ENCODE peak calls at places on chromosome 12, in six cellular contexts. One of them, this sample, is unnamed.

GRCh38 chr12:101231626-101232025 is 21.6 kb upstream of the SLC5A8 start:
- DNase-seq in iPS DF 6.9: no peak
- DNase-seq in GM23248: no peak
- DNase-seq in prostate gland: no peak
- DNase-seq in cardiac muscle cell: no peak
- DNase-seq in GM23338: no peak
- DNase-seq in this sample: no peak

GRCh38 chr12:27260746-27261145 is 16.7 kb downstream of the STK38L start:
- DNase-seq in GM23338: no peak
- DNase-seq in iPS DF 6.9: no peak
- DNase-seq in cardiac muscle cell: no peak
- DNase-seq in GM23248: peak
- DNase-seq in prostate gland: no peak
- DNase-seq in this sample: no peak

GRCh38 chr12:47458273-47458672 is 247.6 kb downstream of the RPAP3 start:
- DNase-seq in prostate gland: no peak
- DNase-seq in GM23248: no peak
- DNase-seq in cardiac muscle cell: no peak
- DNase-seq in GM23338: no peak
- DNase-seq in iPS DF 6.9: no peak
- DNase-seq in this sample: no peak

GRCh38 chr12:104596876-104597833 is 140.4 kb downstream of the CHST11 start:
- DNase-seq in GM23338: no peak
- DNase-seq in prostate gland: no peak
- DNase-seq in iPS DF 6.9: no peak
- DNase-seq in GM23248: no peak
- DNase-seq in cardiac muscle cell: no peak
- DNase-seq in this sample: no peak

GRCh38 chr12:108807996-108808725 is 49.2 kb downstream of the SSH1 start:
- DNase-seq in GM23248: peak
- DNase-seq in cardiac muscle cell: no peak
- DNase-seq in prostate gland: no peak
- DNase-seq in iPS DF 6.9: no peak
- DNase-seq in GM23338: no peak
- DNase-seq in this sample: no peak

GRCh38 chr12:76633415-76633814 is 73.8 kb upstream of the OSBPL8 start:
- DNase-seq in GM23248: no peak
- DNase-seq in GM23338: no peak
- DNase-seq in cardiac muscle cell: no peak
- DNase-seq in iPS DF 6.9: no peak
- DNase-seq in prostate gland: no peak
- DNase-seq in this sample: no peak

GRCh38 chr12:123933214-123933613 is 39.4 kb downstream of the CCDC92 start:
- DNase-seq in GM23248: no peak
- DNase-seq in prostate gland: no peak
- DNase-seq in cardiac muscle cell: no peak
- DNase-seq in iPS DF 6.9: no peak
- DNase-seq in GM23338: no peak
- DNase-seq in this sample: no peak

GRCh38 chr12:24285413-24285812 is 335.9 kb upstream of the SOX5 start:
- DNase-seq in GM23248: no peak
- DNase-seq in cardiac muscle cell: no peak
- DNase-seq in prostate gland: no peak
- DNase-seq in iPS DF 6.9: no peak
- DNase-seq in GM23338: no peak
- DNase-seq in this sample: no peak

GRCh38 chr12:95545731-95546490 is 5.4 kb downstream of the USP44 start:
- DNase-seq in iPS DF 6.9: no peak
- DNase-seq in prostate gland: no peak
- DNase-seq in GM23248: no peak
- DNase-seq in cardiac muscle cell: no peak
- DNase-seq in GM23338: peak
- DNase-seq in this sample: no peak

GRCh38 chr12:106945261-106945851 is 10.4 kb upstream of the TMEM263 start:
- DNase-seq in iPS DF 6.9: no peak
- DNase-seq in cardiac muscle cell: no peak
- DNase-seq in GM23248: no peak
- DNase-seq in GM23338: peak
- DNase-seq in prostate gland: no peak
- DNase-seq in this sample: no peak

GRCh38 chr12:22415342-22416309 is 81.1 kb upstream of the ST8SIA1 start:
- DNase-seq in GM23338: no peak
- DNase-seq in GM23248: peak
- DNase-seq in prostate gland: peak
- DNase-seq in iPS DF 6.9: no peak
- DNase-seq in cardiac muscle cell: no peak
- DNase-seq in this sample: no peak

GRCh38 chr12:69840727-69841126 is 15.7 kb downstream of the MYRFL start:
- DNase-seq in GM23338: no peak
- DNase-seq in prostate gland: peak
- DNase-seq in iPS DF 6.9: no peak
- DNase-seq in GM23248: no peak
- DNase-seq in cardiac muscle cell: no peak
- DNase-seq in this sample: no peak
- H3K27ac ChIP-seq in GM23338: no peak
- H3K27ac ChIP-seq in prostate gland: no peak
- H3K27ac ChIP-seq in iPS DF 6.9: no peak
- H3K27ac ChIP-seq in GM23248: no peak
- H3K27ac ChIP-seq in cardiac muscle cell: no peak
- H3K27ac ChIP-seq in this sample: no peak

GRCh38 chr12:57072661-57073060 is 5.9 kb downstream of the NEMP1 start:
- DNase-seq in GM23338: no peak
- DNase-seq in prostate gland: no peak
- DNase-seq in iPS DF 6.9: no peak
- DNase-seq in cardiac muscle cell: no peak
- DNase-seq in GM23248: peak
- DNase-seq in this sample: no peak

GRCh38 chr12:57066245-57066644 is 12.3 kb downstream of the NEMP1 start:
- DNase-seq in GM23248: no peak
- DNase-seq in prostate gland: no peak
- DNase-seq in cardiac muscle cell: no peak
- DNase-seq in GM23338: no peak
- DNase-seq in iPS DF 6.9: no peak
- DNase-seq in this sample: no peak

GRCh38 chr12:57063991-57064725 is 14.2 kb upstream of the MYO1A start:
- DNase-seq in GM23248: no peak
- DNase-seq in prostate gland: no peak
- DNase-seq in cardiac muscle cell: no peak
- DNase-seq in GM23338: no peak
- DNase-seq in iPS DF 6.9: no peak
- DNase-seq in this sample: no peak

GRCh38 chr12:57069522-57069921 is 9.1 kb downstream of the NEMP1 start:
- DNase-seq in GM23338: peak
- DNase-seq in GM23248: peak
- DNase-seq in iPS DF 6.9: no peak
- DNase-seq in prostate gland: peak
- DNase-seq in cardiac muscle cell: peak
- DNase-seq in this sample: peak
- H3K27ac ChIP-seq in GM23338: peak
- H3K27ac ChIP-seq in GM23248: peak
- H3K27ac ChIP-seq in iPS DF 6.9: no peak
- H3K27ac ChIP-seq in prostate gland: peak
- H3K27ac ChIP-seq in cardiac muscle cell: peak
- H3K27ac ChIP-seq in this sample: peak

GRCh38 chr12:67991158-67991557 is 1.9 kb downstream of the IFNG-AS1 start:
- DNase-seq in prostate gland: no peak
- DNase-seq in iPS DF 6.9: no peak
- DNase-seq in cardiac muscle cell: no peak
- DNase-seq in GM23248: no peak
- DNase-seq in GM23338: no peak
- DNase-seq in this sample: no peak
- H3K27ac ChIP-seq in prostate gland: no peak
- H3K27ac ChIP-seq in iPS DF 6.9: no peak
- H3K27ac ChIP-seq in cardiac muscle cell: no peak
- H3K27ac ChIP-seq in GM23248: no peak
- H3K27ac ChIP-seq in GM23338: no peak
- H3K27ac ChIP-seq in this sample: no peak

GRCh38 chr12:77847060-77847541 is 16.4 kb downstream of the NAV3 start:
- DNase-seq in GM23248: peak
- DNase-seq in GM23338: no peak
- DNase-seq in cardiac muscle cell: no peak
- DNase-seq in prostate gland: no peak
- DNase-seq in iPS DF 6.9: no peak
- DNase-seq in this sample: no peak
- H3K27ac ChIP-seq in GM23248: peak
- H3K27ac ChIP-seq in GM23338: no peak
- H3K27ac ChIP-seq in cardiac muscle cell: no peak
- H3K27ac ChIP-seq in prostate gland: peak
- H3K27ac ChIP-seq in iPS DF 6.9: no peak
- H3K27ac ChIP-seq in this sample: no peak

This sample was measured in tibial nerve.